ENCODE peak calls at places on chromosome 9, in six cellular contexts. S, Z, B, W, C and X are unnamed samples. For H3K36me3, the result is how much of the 10 kb centered on the place peaks cover.

GRCh38 chr9:120970249-120970648 is 43.7 kb upstream of the TRAF1 start:
- DNase-seq in W (no peak), B (no peak), Z (no peak), C (no peak), S (no peak), X (no peak)

GRCh38 chr9:79565245-79565644 is 6.5 kb upstream of the TLE4 start:
- DNase-seq in B (peak), W (no peak), Z (no peak), S (no peak), C (no peak), X (no peak)

GRCh38 chr9:31500422-31500821 is 884.0 kb upstream of the ACO1 start:
- DNase-seq in B (no peak), Z (no peak), S (no peak), C (no peak), W (no peak), X (no peak)

GRCh38 chr9:126692041-126692758 is 78.5 kb downstream of the LMX1B start:
- DNase-seq in S (no peak), Z (no peak), B (no peak), C (no peak), W (no peak), X (no peak)

GRCh38 chr9:120438111-120438510 is 141.9 kb downstream of the CDK5RAP2 start:
- DNase-seq in Z (no peak), W (no peak), B (peak), C (no peak), S (no peak), X (no peak)

GRCh38 chr9:30796806-30797205 is 1587.6 kb upstream of the ACO1 start:
- DNase-seq in C (no peak), B (no peak), S (no peak), W (no peak), Z (no peak), X (no peak)

GRCh38 chr9:135760465-135760864 is 58.5 kb downstream of the KCNT1 start:
- DNase-seq in C (no peak), B (no peak), Z (no peak), W (no peak), S (no peak), X (no peak)

GRCh38 chr9:122807271-122807900 is 7.5 kb downstream of the OR1K1 start:
- DNase-seq in Z (no peak), W (no peak), C (no peak), S (no peak), B (no peak), X (no peak)

GRCh38 chr9:34612788-34613390 is 992 bp upstream of the RPP25L start:
- DNase-seq in C (peak), S (peak), W (peak), B (peak), Z (peak), X (no peak)

GRCh38 chr9:105187781-105188180 is 56.7 kb upstream of the SLC44A1 start:
- DNase-seq in B (peak), W (no peak), Z (no peak), C (no peak), S (no peak), X (no peak)

GRCh38 chr9:26310294-26310693 is 582.3 kb downstream of the CAAP1 start:
- DNase-seq in C (no peak), S (no peak), W (no peak), Z (no peak), B (no peak), X (peak)

GRCh38 chr9:95171001-95171400 is 146.5 kb downstream of the FANCC start:
- DNase-seq in W (no peak), B (peak), S (no peak), C (no peak), Z (peak), X (no peak)

GRCh38 chr9:121765021-121765950 is 113.9 kb downstream of the DAB2IP start:
- DNase-seq in S (peak), W (no peak), B (peak), C (peak), Z (no peak), X (peak)

GRCh38 chr9:105278751-105279150 is 34.3 kb downstream of the SLC44A1 start:
- DNase-seq in S (no peak), C (no peak), W (no peak), Z (no peak), B (no peak), X (no peak)

GRCh38 chr9:82989949-82990348 is 73.0 kb downstream of the RASEF start:
- DNase-seq in S (no peak), C (no peak), W (no peak), B (peak), Z (no peak), X (no peak)

GRCh38 chr9:110802416-110803035 is 133.9 kb downstream of the MUSK start:
- DNase-seq in S (no peak), W (no peak), Z (no peak), C (no peak), B (peak), X (no peak)

GRCh38 chr9:107405511-107405910 is 84.1 kb downstream of the KLF4 start:
- DNase-seq in S (no peak), B (no peak), W (no peak), C (no peak), Z (no peak), X (no peak)
- TF ChIP-seq CTCF in S (no peak), B (no peak), W (no peak), C (no peak), Z (no peak), X (no peak)

GRCh38 chr9:132894343-132894742 is 15.6 kb downstream of the SPACA9 start:
- DNase-seq in B (peak), C (no peak), Z (no peak), S (no peak), W (peak), X (no peak)

GRCh38 chr9:132892383-132892782 is 13.7 kb downstream of the SPACA9 start:
- DNase-seq in B (no peak), W (no peak), Z (peak), C (no peak), S (no peak), X (no peak)

GRCh38 chr9:132896906-132897305 is 18.2 kb downstream of the SPACA9 start:
- DNase-seq in C (peak), S (peak), W (no peak), Z (no peak), B (no peak), X (no peak)

GRCh38 chr9:132896264-132896663 is 17.6 kb downstream of the SPACA9 start:
- DNase-seq in Z (no peak), S (no peak), C (no peak), B (no peak), W (no peak), X (no peak)

GRCh38 chr9:132894857-132895846 is 16.5 kb downstream of the SPACA9 start:
- DNase-seq in Z (no peak), S (no peak), C (no peak), W (peak), B (peak), X (no peak)
- H3K36me3 ChIP-seq in Z (under half), S (half or more), C (half or more), W (under half), B (under half), X (under half)

DNA sequence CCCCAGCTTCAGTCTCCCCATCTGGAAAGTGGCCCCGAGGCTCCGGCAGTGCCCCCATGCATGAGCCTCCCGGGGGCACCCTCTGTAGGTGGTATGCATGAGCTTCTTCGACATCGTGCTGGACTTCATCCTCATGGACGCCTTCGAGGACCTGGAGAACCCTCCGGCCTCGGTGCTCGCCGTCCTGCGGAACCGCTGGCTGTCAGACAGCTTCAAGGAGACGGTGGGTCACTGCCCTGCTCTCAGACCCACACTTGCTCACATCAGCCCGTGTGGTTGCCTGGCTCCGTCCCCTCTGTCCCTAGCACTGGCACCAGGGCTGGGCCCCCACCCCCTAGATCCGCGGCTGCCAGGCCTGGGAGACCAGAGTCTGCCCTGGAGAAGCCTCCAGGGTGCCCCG is 12.8 kb upstream of the DOLPP1 start:
- DNase-seq in W (no peak), S (no peak), C (no peak), Z (no peak), B (no peak), X (no peak)
- H3K4me3 ChIP-seq in W (no peak), S (no peak), C (no peak), Z (no peak), B (no peak), X (no peak)

GRCh38 chr9:36110434-36110833 is 26.1 kb upstream of the GLIPR2 start:
- DNase-seq in Z (no peak), S (no peak), C (no peak), B (peak), W (no peak), X (no peak)
- TF ChIP-seq CTCF in Z (peak), S (no peak), C (no peak), B (peak), W (no peak), X (peak)

GRCh38 chr9:33129886-33130284 is 37.3 kb downstream of the B4GALT1 start:
- DNase-seq in C (peak), W (no peak), B (peak), Z (no peak), S (no peak), X (no peak)
- H3K36me3 ChIP-seq in C (under half), W (under half), B (under half), Z (under half), S (half or more), X (under half)

GRCh38 chr9:35750256-35750531 is 1.1 kb downstream of the RGP1 start:
- DNase-seq in C (no peak), B (no peak), W (peak), Z (no peak), S (no peak), X (no peak)
- H3K4me3 ChIP-seq in C (no peak), B (peak), W (no peak), Z (peak), S (peak), X (peak)

DNA sequence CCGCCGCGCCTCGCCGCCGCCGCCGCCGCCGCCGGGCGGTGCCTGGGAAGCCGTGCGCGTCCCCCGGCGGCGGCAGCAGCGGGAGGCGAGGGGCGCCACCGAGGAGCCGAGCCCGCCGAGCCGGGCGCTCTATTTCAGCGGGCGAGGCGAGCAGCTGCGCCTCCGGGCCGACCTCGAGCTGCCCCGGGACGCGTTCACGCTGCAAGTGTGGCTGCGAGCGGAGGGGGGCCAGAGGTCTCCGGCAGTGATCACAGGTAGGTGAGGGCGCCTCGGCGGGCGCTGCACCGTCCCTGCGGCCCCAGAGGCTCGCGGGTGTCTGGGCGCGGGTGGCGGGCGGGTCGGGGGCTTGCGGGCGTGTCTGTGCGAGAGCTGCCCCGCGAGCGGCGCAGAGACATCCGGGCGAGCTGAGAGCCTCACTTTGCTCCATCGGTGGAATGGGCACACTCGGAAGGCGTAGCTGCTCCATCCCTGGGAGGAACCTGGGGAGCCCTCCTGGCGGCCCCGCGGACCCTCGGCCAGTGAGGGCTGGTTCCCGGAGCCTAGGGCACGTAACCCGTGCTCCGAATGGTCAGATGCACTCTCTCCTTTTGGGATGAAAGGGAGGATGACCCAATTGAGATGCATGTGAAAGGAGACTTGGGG is 864 bp downstream of the PAPPA start:
- DNase-seq in C (no peak), S (peak), W (peak), B (no peak), Z (peak), X (no peak)
- TF ChIP-seq CTCF in C (no peak), S (no peak), W (no peak), B (no peak), Z (no peak), X (no peak)

GRCh38 chr9:98609646-98610045 is 99.1 kb downstream of the GABBR2 start:
- DNase-seq in W (peak), Z (no peak), S (no peak), B (no peak), C (no peak), X (no peak)
- H3K36me3 ChIP-seq in W (under half), Z (under half), S (under half), B (under half), C (under half), X (under half)